ENCODE peak calls at places on chromosomes 5 and 9, in four cellular contexts. C is trophoblast cell, T is H9, N is neuronal stem cell. G is an unnamed sample.

GRCh38 chr9:131167936-131168335 is 42.5 kb downstream of the NUP214 start:
- DNase-seq in N (no peak), C (no peak), T (no peak), G (no peak)

GRCh38 chr9:117649126-117649525 is 55.1 kb upstream of the TLR4 start:
- DNase-seq in C (no peak), N (no peak), T (no peak), G (no peak)

GRCh38 chr9:127751269-127752054 is 16.4 kb upstream of the TOR2A start:
- DNase-seq in T (peak), N (no peak), C (no peak), G (peak)

GRCh38 chr9:137511758-137512463 is 38.3 kb downstream of the PNPLA7 start:
- DNase-seq in N (no peak), T (no peak), C (no peak), G (no peak)

GRCh38 chr5:10478436-10478835 is 36.8 kb downstream of the ROPN1L start:
- DNase-seq in T (no peak), C (no peak), N (no peak), G (no peak)

GRCh38 chr5:172586118-172587060 is 54.7 kb upstream of the NEURL1B start:
- DNase-seq in T (peak), N (no peak), C (no peak), G (no peak)

GRCh38 chr9:37032713-37033112 is 1.4 kb downstream of the PAX5 start:
- DNase-seq in T (no peak), N (no peak), C (no peak), G (no peak)

GRCh38 chr5:61806491-61807020 is 474.5 kb downstream of the ZSWIM6 start:
- DNase-seq in C (no peak), T (no peak), N (no peak), G (no peak)

GRCh38 chr5:55031492-55031891 is 7.4 kb downstream of the GZMK start:
- DNase-seq in N (no peak), C (no peak), T (no peak), G (no peak)
- H3K4ac ChIP-seq in N (no peak), C (no peak), T (no peak), G (no peak)

GRCh38 chr5:171574374-171574773 is 154.9 kb downstream of the FGF18 start:
- DNase-seq in N (no peak), C (no peak), T (no peak), G (no peak)
- H2BK12ac ChIP-seq in N (no peak), C (no peak), T (no peak), G (no peak)

GRCh38 chr5:33842456-33842855 is 49.3 kb downstream of the ADAMTS12 start:
- DNase-seq in N (no peak), C (no peak), T (no peak), G (no peak)
- H3K4ac ChIP-seq in N (no peak), C (no peak), T (no peak), G (peak)

GRCh38 chr5:107542831-107543231 is 127.9 kb downstream of the EFNA5 start:
- DNase-seq in C (peak), T (no peak), N (no peak), G (peak)
- H2BK12ac ChIP-seq in C (no peak), T (no peak), N (no peak), G (no peak)

GRCh38 chr9:17291766-17292165 is 156.9 kb downstream of the CNTLN start:
- DNase-seq in T (no peak), C (no peak), N (no peak), G (peak)

GRCh38 chr9:17293685-17294084 is 158.8 kb downstream of the CNTLN start:
- DNase-seq in T (no peak), N (no peak), C (no peak), G (no peak)

DNA sequence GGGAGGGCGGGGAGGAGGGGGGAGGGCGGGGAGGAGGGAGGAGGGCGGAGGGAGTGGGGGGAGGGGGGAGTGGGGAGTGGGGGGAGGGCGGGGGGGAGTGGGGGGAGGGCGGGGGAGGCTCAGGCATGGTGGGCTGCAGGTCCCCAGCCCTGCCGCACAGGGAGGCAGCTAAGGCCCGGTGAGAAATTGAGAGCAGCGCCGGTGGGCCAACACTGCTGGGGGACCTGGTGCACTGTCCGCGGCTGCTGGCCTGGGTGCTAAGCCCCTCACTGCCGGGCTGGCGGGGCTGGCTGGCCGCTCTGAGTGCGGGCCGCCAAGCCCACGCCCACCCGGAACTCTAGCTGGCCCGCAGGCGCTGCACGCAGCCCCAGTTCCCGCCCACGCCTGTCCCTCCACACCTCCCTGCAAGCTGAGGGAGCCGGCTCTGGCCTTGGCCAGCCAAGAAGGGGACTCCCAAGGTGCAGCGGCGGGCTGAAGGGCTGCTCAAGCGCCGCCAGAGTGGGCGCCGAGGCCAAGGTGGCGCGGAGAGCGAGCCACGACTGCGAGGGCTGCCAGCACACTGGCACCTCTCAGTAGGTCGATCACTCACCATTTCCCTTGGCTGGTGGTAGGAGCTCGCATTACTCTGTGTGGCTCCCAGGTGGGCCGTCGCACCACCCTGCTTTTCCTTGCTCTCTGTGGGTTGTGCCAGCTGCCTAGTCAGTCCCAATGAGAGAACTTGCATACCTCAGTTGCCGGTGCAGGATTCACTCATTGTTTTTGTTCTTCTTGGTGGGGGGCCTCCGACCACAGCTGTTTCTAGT is 160.2 kb downstream of the CNTLN start:
- DNase-seq in C (no peak), N (no peak), T (peak), G (no peak)
- H3K4ac ChIP-seq in C (no peak), N (no peak), T (no peak), G (no peak)

GRCh38 chr9:122228906-122229837 is at the start of gene LHX6:
- DNase-seq in N (no peak), C (no peak), T (no peak), G (peak)
- H2BK12ac ChIP-seq in N (no peak), C (no peak), T (no peak), G (no peak)